ENCODE peak calls at places on chromosomes 12 and 14, in six cellular contexts. One of them, this sample, is unnamed.
A peak's percentile ranks its signal among the peaks of the same experiment; 100 is the strongest.

GRCh38 chr12:111197545-111197944 is 171.3 kb downstream of the PHETA1 start:
- DNase-seq in retinal pigment epithelial cell: no peak
- DNase-seq in stimulated activated CD4-positive, alpha-beta T cell treated with anti-CD3 and anti-CD28 coated beads, Interleukin-1b, Interleukin-23, amount 100 ng/mL, for 4 hours: no peak
- DNase-seq in suprapubic skin: no peak
- DNase-seq in naive thymus-derived CD8-positive, alpha-beta T cell: no peak
- DNase-seq in activated CD4-positive, alpha-beta T cell treated with anti-CD3 and anti-CD28 coated beads for 24 hours: no peak
- DNase-seq in this sample: no peak

GRCh38 chr12:15789215-15790171 is at the start of gene EPS8:
- DNase-seq in stimulated activated CD4-positive, alpha-beta T cell treated with anti-CD3 and anti-CD28 coated beads, Interleukin-1b, Interleukin-23, amount 100 ng/mL, for 4 hours: peak; percentile 82
- DNase-seq in naive thymus-derived CD8-positive, alpha-beta T cell: peak; percentile 90
- DNase-seq in retinal pigment epithelial cell: peak; percentile 68
- DNase-seq in suprapubic skin: peak; percentile 94
- DNase-seq in activated CD4-positive, alpha-beta T cell treated with anti-CD3 and anti-CD28 coated beads for 24 hours: peak; percentile 74
- DNase-seq in this sample: peak; percentile 51

GRCh38 chr12:107912421-107913004 is 138.0 kb downstream of the ASCL4 start:
- DNase-seq in naive thymus-derived CD8-positive, alpha-beta T cell: peak; percentile 42
- DNase-seq in suprapubic skin: no peak
- DNase-seq in stimulated activated CD4-positive, alpha-beta T cell treated with anti-CD3 and anti-CD28 coated beads, Interleukin-1b, Interleukin-23, amount 100 ng/mL, for 4 hours: peak; percentile 54
- DNase-seq in retinal pigment epithelial cell: no peak
- DNase-seq in activated CD4-positive, alpha-beta T cell treated with anti-CD3 and anti-CD28 coated beads for 24 hours: peak; percentile 41
- DNase-seq in this sample: no peak

GRCh38 chr12:53623986-53624385 is 2.2 kb downstream of the ATF7 start:
- DNase-seq in activated CD4-positive, alpha-beta T cell treated with anti-CD3 and anti-CD28 coated beads for 24 hours: no peak
- DNase-seq in suprapubic skin: no peak
- DNase-seq in naive thymus-derived CD8-positive, alpha-beta T cell: no peak
- DNase-seq in retinal pigment epithelial cell: no peak
- DNase-seq in stimulated activated CD4-positive, alpha-beta T cell treated with anti-CD3 and anti-CD28 coated beads, Interleukin-1b, Interleukin-23, amount 100 ng/mL, for 4 hours: no peak
- DNase-seq in this sample: no peak

GRCh38 chr14:99247091-99247729 is 24.8 kb downstream of the BCL11B start:
- DNase-seq in retinal pigment epithelial cell: no peak
- DNase-seq in naive thymus-derived CD8-positive, alpha-beta T cell: no peak
- DNase-seq in stimulated activated CD4-positive, alpha-beta T cell treated with anti-CD3 and anti-CD28 coated beads, Interleukin-1b, Interleukin-23, amount 100 ng/mL, for 4 hours: no peak
- DNase-seq in activated CD4-positive, alpha-beta T cell treated with anti-CD3 and anti-CD28 coated beads for 24 hours: no peak
- DNase-seq in suprapubic skin: no peak
- DNase-seq in this sample: no peak

GRCh38 chr12:124573839-124574786 is 6.7 kb upstream of the NCOR2 start:
- DNase-seq in retinal pigment epithelial cell: no peak
- DNase-seq in naive thymus-derived CD8-positive, alpha-beta T cell: no peak
- DNase-seq in stimulated activated CD4-positive, alpha-beta T cell treated with anti-CD3 and anti-CD28 coated beads, Interleukin-1b, Interleukin-23, amount 100 ng/mL, for 4 hours: no peak
- DNase-seq in suprapubic skin: no peak
- DNase-seq in activated CD4-positive, alpha-beta T cell treated with anti-CD3 and anti-CD28 coated beads for 24 hours: no peak
- DNase-seq in this sample: no peak

GRCh38 chr12:47078086-47078395 is 1.4 kb upstream of the PCED1B start:
- DNase-seq in naive thymus-derived CD8-positive, alpha-beta T cell: no peak
- DNase-seq in stimulated activated CD4-positive, alpha-beta T cell treated with anti-CD3 and anti-CD28 coated beads, Interleukin-1b, Interleukin-23, amount 100 ng/mL, for 4 hours: no peak
- DNase-seq in activated CD4-positive, alpha-beta T cell treated with anti-CD3 and anti-CD28 coated beads for 24 hours: no peak
- DNase-seq in retinal pigment epithelial cell: no peak
- DNase-seq in suprapubic skin: no peak
- DNase-seq in this sample: no peak

GRCh38 chr14:101927859-101928258 is 36.5 kb upstream of the DYNC1H1 start:
- DNase-seq in activated CD4-positive, alpha-beta T cell treated with anti-CD3 and anti-CD28 coated beads for 24 hours: no peak
- DNase-seq in naive thymus-derived CD8-positive, alpha-beta T cell: no peak
- DNase-seq in suprapubic skin: peak; percentile 91
- DNase-seq in retinal pigment epithelial cell: peak; percentile 36
- DNase-seq in stimulated activated CD4-positive, alpha-beta T cell treated with anti-CD3 and anti-CD28 coated beads, Interleukin-1b, Interleukin-23, amount 100 ng/mL, for 4 hours: no peak
- DNase-seq in this sample: no peak

GRCh38 chr12:67999244-67999643 is 10.0 kb downstream of the IFNG-AS1 start:
- DNase-seq in activated CD4-positive, alpha-beta T cell treated with anti-CD3 and anti-CD28 coated beads for 24 hours: no peak
- DNase-seq in stimulated activated CD4-positive, alpha-beta T cell treated with anti-CD3 and anti-CD28 coated beads, Interleukin-1b, Interleukin-23, amount 100 ng/mL, for 4 hours: no peak
- DNase-seq in suprapubic skin: no peak
- DNase-seq in naive thymus-derived CD8-positive, alpha-beta T cell: no peak
- DNase-seq in retinal pigment epithelial cell: no peak
- DNase-seq in this sample: no peak

GRCh38 chr12:98328467-98328866 is 186.9 kb upstream of the TMPO start:
- DNase-seq in naive thymus-derived CD8-positive, alpha-beta T cell: no peak
- DNase-seq in suprapubic skin: no peak
- DNase-seq in stimulated activated CD4-positive, alpha-beta T cell treated with anti-CD3 and anti-CD28 coated beads, Interleukin-1b, Interleukin-23, amount 100 ng/mL, for 4 hours: no peak
- DNase-seq in retinal pigment epithelial cell: no peak
- DNase-seq in activated CD4-positive, alpha-beta T cell treated with anti-CD3 and anti-CD28 coated beads for 24 hours: no peak
- DNase-seq in this sample: no peak

GRCh38 chr12:122104844-122105243 is 26.3 kb downstream of the MLXIP start:
- DNase-seq in stimulated activated CD4-positive, alpha-beta T cell treated with anti-CD3 and anti-CD28 coated beads, Interleukin-1b, Interleukin-23, amount 100 ng/mL, for 4 hours: no peak
- DNase-seq in suprapubic skin: peak; percentile 42
- DNase-seq in retinal pigment epithelial cell: no peak
- DNase-seq in activated CD4-positive, alpha-beta T cell treated with anti-CD3 and anti-CD28 coated beads for 24 hours: no peak
- DNase-seq in naive thymus-derived CD8-positive, alpha-beta T cell: no peak
- DNase-seq in this sample: no peak

GRCh38 chr12:46787496-46788055 is 38.2 kb downstream of the SLC38A4 start:
- DNase-seq in naive thymus-derived CD8-positive, alpha-beta T cell: no peak
- DNase-seq in activated CD4-positive, alpha-beta T cell treated with anti-CD3 and anti-CD28 coated beads for 24 hours: no peak
- DNase-seq in suprapubic skin: no peak
- DNase-seq in stimulated activated CD4-positive, alpha-beta T cell treated with anti-CD3 and anti-CD28 coated beads, Interleukin-1b, Interleukin-23, amount 100 ng/mL, for 4 hours: no peak
- DNase-seq in retinal pigment epithelial cell: no peak
- DNase-seq in this sample: no peak

GRCh38 chr12:102526701-102527100 is 46.3 kb upstream of the IGF1 start:
- DNase-seq in retinal pigment epithelial cell: peak; percentile 7
- DNase-seq in naive thymus-derived CD8-positive, alpha-beta T cell: no peak
- DNase-seq in activated CD4-positive, alpha-beta T cell treated with anti-CD3 and anti-CD28 coated beads for 24 hours: no peak
- DNase-seq in stimulated activated CD4-positive, alpha-beta T cell treated with anti-CD3 and anti-CD28 coated beads, Interleukin-1b, Interleukin-23, amount 100 ng/mL, for 4 hours: no peak
- DNase-seq in suprapubic skin: no peak
- DNase-seq in this sample: no peak

GRCh38 chr12:28027328-28027727 is 54.8 kb upstream of the PTHLH start:
- DNase-seq in activated CD4-positive, alpha-beta T cell treated with anti-CD3 and anti-CD28 coated beads for 24 hours: no peak
- DNase-seq in retinal pigment epithelial cell: no peak
- DNase-seq in stimulated activated CD4-positive, alpha-beta T cell treated with anti-CD3 and anti-CD28 coated beads, Interleukin-1b, Interleukin-23, amount 100 ng/mL, for 4 hours: no peak
- DNase-seq in suprapubic skin: no peak
- DNase-seq in naive thymus-derived CD8-positive, alpha-beta T cell: no peak
- DNase-seq in this sample: no peak

GRCh38 chr12:52546126-52546525 is 6.8 kb downstream of the KRT71 start:
- DNase-seq in suprapubic skin: no peak
- DNase-seq in activated CD4-positive, alpha-beta T cell treated with anti-CD3 and anti-CD28 coated beads for 24 hours: no peak
- DNase-seq in retinal pigment epithelial cell: no peak
- DNase-seq in stimulated activated CD4-positive, alpha-beta T cell treated with anti-CD3 and anti-CD28 coated beads, Interleukin-1b, Interleukin-23, amount 100 ng/mL, for 4 hours: no peak
- DNase-seq in naive thymus-derived CD8-positive, alpha-beta T cell: no peak
- DNase-seq in this sample: no peak

GRCh38 chr12:103901518-103902173 is 28.6 kb upstream of the HSP90B1 start:
- DNase-seq in suprapubic skin: no peak
- DNase-seq in naive thymus-derived CD8-positive, alpha-beta T cell: peak; percentile 84
- DNase-seq in retinal pigment epithelial cell: no peak
- DNase-seq in stimulated activated CD4-positive, alpha-beta T cell treated with anti-CD3 and anti-CD28 coated beads, Interleukin-1b, Interleukin-23, amount 100 ng/mL, for 4 hours: no peak
- DNase-seq in activated CD4-positive, alpha-beta T cell treated with anti-CD3 and anti-CD28 coated beads for 24 hours: no peak
- DNase-seq in this sample: no peak

GRCh38 chr12:32273063-32273521 is 126.3 kb upstream of the FGD4 start:
- DNase-seq in retinal pigment epithelial cell: no peak
- DNase-seq in naive thymus-derived CD8-positive, alpha-beta T cell: peak; percentile 27
- DNase-seq in activated CD4-positive, alpha-beta T cell treated with anti-CD3 and anti-CD28 coated beads for 24 hours: no peak
- DNase-seq in stimulated activated CD4-positive, alpha-beta T cell treated with anti-CD3 and anti-CD28 coated beads, Interleukin-1b, Interleukin-23, amount 100 ng/mL, for 4 hours: no peak
- DNase-seq in suprapubic skin: no peak
- DNase-seq in this sample: no peak

GRCh38 chr12:3170423-3171194 is 93.4 kb downstream of the TSPAN9 start:
- DNase-seq in naive thymus-derived CD8-positive, alpha-beta T cell: no peak
- DNase-seq in activated CD4-positive, alpha-beta T cell treated with anti-CD3 and anti-CD28 coated beads for 24 hours: no peak
- DNase-seq in suprapubic skin: no peak
- DNase-seq in retinal pigment epithelial cell: peak; percentile 87
- DNase-seq in stimulated activated CD4-positive, alpha-beta T cell treated with anti-CD3 and anti-CD28 coated beads, Interleukin-1b, Interleukin-23, amount 100 ng/mL, for 4 hours: no peak
- DNase-seq in this sample: no peak

GRCh38 chr12:113273053-113273725 is 51.9 kb downstream of the TPCN1 start:
- DNase-seq in naive thymus-derived CD8-positive, alpha-beta T cell: no peak
- DNase-seq in stimulated activated CD4-positive, alpha-beta T cell treated with anti-CD3 and anti-CD28 coated beads, Interleukin-1b, Interleukin-23, amount 100 ng/mL, for 4 hours: no peak
- DNase-seq in activated CD4-positive, alpha-beta T cell treated with anti-CD3 and anti-CD28 coated beads for 24 hours: no peak
- DNase-seq in suprapubic skin: peak; percentile 48
- DNase-seq in retinal pigment epithelial cell: no peak
- DNase-seq in this sample: no peak

GRCh38 chr14:50040401-50040775 is 76.0 kb downstream of the VCPKMT start:
- DNase-seq in naive thymus-derived CD8-positive, alpha-beta T cell: peak; percentile 54
- DNase-seq in activated CD4-positive, alpha-beta T cell treated with anti-CD3 and anti-CD28 coated beads for 24 hours: no peak
- DNase-seq in retinal pigment epithelial cell: peak; percentile 90
- DNase-seq in suprapubic skin: no peak
- DNase-seq in stimulated activated CD4-positive, alpha-beta T cell treated with anti-CD3 and anti-CD28 coated beads, Interleukin-1b, Interleukin-23, amount 100 ng/mL, for 4 hours: no peak
- DNase-seq in this sample: peak; percentile 22